ENCODE peak calls at places on chromosomes 1 and 21, in nine cellular contexts. W, R, Y, O, H, K, U, F and I are unnamed samples.

GRCh38 chr1:153025797-153026196 is 5.2 kb upstream of the SPRR1B start:
- DNase-seq in R (no peak), O (no peak), K (no peak), U (no peak), F (no peak), Y (no peak), H (no peak), W (no peak), I (no peak)

GRCh38 chr21:39114871-39115658 is 68.2 kb downstream of the PSMG1 start:
- DNase-seq in U (no peak), H (peak), Y (no peak), R (no peak), O (no peak), F (no peak), K (no peak), W (peak), I (peak)

GRCh38 chr21:20971296-20971921 is 26.8 kb upstream of the NCAM2 start:
- DNase-seq in W (no peak), H (peak), Y (peak), F (peak), R (peak), K (peak), U (peak), O (no peak), I (peak)

GRCh38 chr1:40532844-40533424 is 1.5 kb downstream of the ZNF684 start:
- DNase-seq in K (peak), F (no peak), Y (no peak), R (peak), U (peak), W (no peak), H (peak), O (peak), I (peak)

GRCh38 chr21:17387030-17387617 is 125.7 kb upstream of the CXADR start:
- DNase-seq in H (peak), Y (no peak), F (peak), R (peak), W (no peak), O (peak), K (peak), U (peak), I (peak)

GRCh38 chr1:94539496-94539895 is 2.1 kb downstream of the F3 start:
- DNase-seq in W (peak), R (no peak), U (no peak), K (no peak), O (no peak), H (peak), F (no peak), Y (peak), I (no peak)

GRCh38 chr1:117608213-117608612 is 2.4 kb downstream of the TENT5C start:
- DNase-seq in R (no peak), Y (no peak), O (no peak), H (no peak), F (no peak), W (no peak), U (no peak), K (no peak), I (no peak)

GRCh38 chr1:62237950-62238374 is 43.3 kb downstream of the L1TD1 start:
- DNase-seq in U (no peak), R (no peak), Y (no peak), K (no peak), H (no peak), F (no peak), O (no peak), W (no peak), I (no peak)

GRCh38 chr1:192506741-192507155 is 68.8 kb upstream of the RGS1 start:
- DNase-seq in R (no peak), Y (no peak), O (peak), H (peak), K (no peak), U (no peak), W (no peak), F (no peak), I (peak)

GRCh38 chr1:219507432-219507831 is 105.5 kb downstream of the ZC3H11B start:
- DNase-seq in Y (no peak), W (no peak), O (no peak), K (no peak), H (peak), F (no peak), U (no peak), R (peak), I (no peak)

GRCh38 chr1:42938596-42939184 is 20.0 kb downstream of the SLC2A1 start:
- DNase-seq in H (no peak), F (no peak), O (no peak), K (no peak), R (no peak), Y (no peak), U (no peak), W (peak), I (no peak)

GRCh38 chr1:40592107-40592773 is 60.8 kb downstream of the ZNF684 start:
- DNase-seq in Y (no peak), K (no peak), U (peak), R (no peak), O (no peak), H (peak), W (no peak), F (no peak), I (peak)

GRCh38 chr1:222000131-222000530 is 258.2 kb upstream of the DUSP10 start:
- DNase-seq in W (no peak), K (no peak), F (no peak), R (no peak), O (no peak), U (no peak), Y (no peak), H (no peak), I (no peak)

GRCh38 chr1:183002797-183003594 is 20.2 kb upstream of the LAMC1 start:
- DNase-seq in K (no peak), O (no peak), W (no peak), Y (no peak), U (no peak), H (no peak), F (no peak), R (no peak), I (no peak)

GRCh38 chr1:116962976-116963639 is 38.5 kb upstream of the CD101 start:
- DNase-seq in H (peak), O (no peak), W (no peak), K (no peak), F (no peak), R (no peak), Y (no peak), U (no peak), I (no peak)

GRCh38 chr1:117886101-117886795 is 43.2 kb downstream of the GDAP2 start:
- DNase-seq in H (peak), K (no peak), U (no peak), R (peak), Y (no peak), W (no peak), O (no peak), F (peak), I (no peak)